ENCODE peak calls at places on chromosome 19, in five cellular contexts. S, V, I, Z and G are unnamed samples.

GRCh38 chr19:47240996-47241918 is 10.3 kb upstream of the BBC3 start:
- DNase-seq in S (peak), V (no peak), I (peak), Z (no peak), G (peak)

GRCh38 chr19:52343548-52343947 is 7.5 kb downstream of the ZNF610 start:
- DNase-seq in S (peak), V (peak), I (peak), Z (no peak), G (peak)

GRCh38 chr19:33502991-33503790 is 18.4 kb downstream of the PEPD start:
- DNase-seq in S (no peak), V (peak), I (peak), Z (no peak), G (no peak)

GRCh38 chr19:48271531-48272151 is 1.8 kb downstream of the ZNF114 start:
- DNase-seq in S (no peak), V (no peak), I (peak), Z (no peak), G (no peak)

GRCh38 chr19:30656520-30657100 is 284.4 kb downstream of the ZNF536 start:
- DNase-seq in S (no peak), V (no peak), I (no peak), Z (no peak), G (no peak)

GRCh38 chr19:11281336-11282049 is 14.5 kb upstream of the TSPAN16 start:
- DNase-seq in S (no peak), V (no peak), I (no peak), Z (no peak), G (no peak)

GRCh38 chr19:49555600-49556411 is 24.6 kb downstream of the NOSIP start:
- DNase-seq in S (peak), V (peak), I (peak), Z (no peak), G (no peak)

GRCh38 chr19:41322451-41322850 is 12.5 kb downstream of the CCDC97 start:
- DNase-seq in S (no peak), V (no peak), I (no peak), Z (no peak), G (no peak)

GRCh38 chr19:40921005-40921897 is 39.2 kb upstream of the CYP2A7 start:
- DNase-seq in S (no peak), V (no peak), I (no peak), Z (no peak), G (no peak)

GRCh38 chr19:20664917-20665781 is 3.8 kb upstream of the ZNF626 start:
- DNase-seq in S (no peak), V (peak), I (peak), Z (no peak), G (no peak)

GRCh38 chr19:29952127-29952526 is 10.1 kb downstream of the URI1 start:
- DNase-seq in S (no peak), V (no peak), I (no peak), Z (no peak), G (no peak)

GRCh38 chr19:48635263-48635965 is 1.8 kb downstream of the DBP start:
- DNase-seq in S (peak), V (peak), I (peak), Z (no peak), G (peak)

GRCh38 chr19:531753-532571 is at the start of gene CDC34:
- DNase-seq in S (no peak), V (no peak), I (peak), Z (no peak), G (no peak)

GRCh38 chr19:38145627-38146026 is 78.4 kb downstream of the DPF1 start:
- DNase-seq in S (no peak), V (no peak), I (no peak), Z (no peak), G (no peak)

GRCh38 chr19:30333291-30334065 is 38.7 kb upstream of the ZNF536 start:
- DNase-seq in S (no peak), V (no peak), I (no peak), Z (no peak), G (no peak)

GRCh38 chr19:34838248-34838647 is 65.2 kb upstream of the ZNF599 start:
- DNase-seq in S (no peak), V (no peak), I (peak), Z (no peak), G (no peak)

GRCh38 chr19:30498707-30499106 is 126.5 kb downstream of the ZNF536 start:
- DNase-seq in S (no peak), V (no peak), I (peak), Z (no peak), G (no peak)

GRCh38 chr19:19566306-19566705 is 28.2 kb downstream of the CILP2 start:
- DNase-seq in S (no peak), V (no peak), I (no peak), Z (no peak), G (no peak)

GRCh38 chr19:49499030-49499670 is 2.9 kb downstream of the RPS11 start:
- DNase-seq in S (no peak), V (no peak), I (no peak), Z (no peak), G (no peak)

GRCh38 chr19:7699422-7700127 is 2.4 kb downstream of the FCER2 start:
- DNase-seq in S (no peak), V (no peak), I (no peak), Z (no peak), G (no peak)

GRCh38 chr19:39310558-39311311 is 9.9 kb downstream of the LRFN1 start:
- DNase-seq in S (no peak), V (no peak), I (peak), Z (no peak), G (no peak)

GRCh38 chr19:47729468-47729798 is 15.9 kb upstream of the NOP53 start:
- DNase-seq in S (no peak), V (peak), I (peak), Z (peak), G (no peak)

GRCh38 chr19:50046649-50047503 is 21.1 kb downstream of the ZNF473 start:
- DNase-seq in S (peak), V (no peak), I (no peak), Z (no peak), G (peak)

GRCh38 chr19:335072-335471 is 9.5 kb downstream of the MIER2 start:
- DNase-seq in S (no peak), V (no peak), I (no peak), Z (no peak), G (no peak)

GRCh38 chr19:35468637-35469036 is 20.6 kb downstream of the FFAR2 start:
- DNase-seq in S (peak), V (no peak), I (peak), Z (no peak), G (peak)

GRCh38 chr19:49157445-49158224 is at the start of gene TRPM4:
- DNase-seq in S (no peak), V (peak), I (peak), Z (no peak), G (no peak)

GRCh38 chr19:29014857-29015436 is 198.0 kb downstream of the UQCRFS1 start:
- DNase-seq in S (no peak), V (no peak), I (no peak), Z (no peak), G (no peak)

GRCh38 chr19:55032170-55032569 is 5.9 kb downstream of the GP6 start:
- DNase-seq in S (no peak), V (no peak), I (no peak), Z (no peak), G (no peak)

GRCh38 chr19:5472303-5472702 is 17.1 kb downstream of the ZNRF4 start:
- DNase-seq in S (no peak), V (no peak), I (no peak), Z (no peak), G (no peak)

GRCh38 chr19:23507441-23507840 is 112.2 kb upstream of the ZNF91 start:
- DNase-seq in S (no peak), V (no peak), I (no peak), Z (no peak), G (no peak)

GRCh38 chr19:29450306-29450705 is 75.5 kb upstream of the VSTM2B start:
- DNase-seq in S (no peak), V (no peak), I (no peak), Z (no peak), G (no peak)

GRCh38 chr19:28932446-28932845 is 280.5 kb downstream of the UQCRFS1 start:
- DNase-seq in S (no peak), V (no peak), I (no peak), Z (no peak), G (no peak)

GRCh38 chr19:21588202-21588601 is 82.8 kb downstream of the ZNF429 start:
- DNase-seq in S (no peak), V (no peak), I (no peak), Z (no peak), G (no peak)

GRCh38 chr19:55304279-55304978 is 20.6 kb downstream of the BRSK1 start:
- DNase-seq in S (no peak), V (no peak), I (peak), Z (no peak), G (no peak)

GRCh38 chr19:795691-796581 is 1.3 kb upstream of the PTBP1 start:
- DNase-seq in S (no peak), V (no peak), I (no peak), Z (no peak), G (no peak)

GRCh38 chr19:50710612-50711011 is 9.0 kb downstream of the SHANK1 start:
- DNase-seq in S (no peak), V (no peak), I (no peak), Z (no peak), G (no peak)

DNA sequence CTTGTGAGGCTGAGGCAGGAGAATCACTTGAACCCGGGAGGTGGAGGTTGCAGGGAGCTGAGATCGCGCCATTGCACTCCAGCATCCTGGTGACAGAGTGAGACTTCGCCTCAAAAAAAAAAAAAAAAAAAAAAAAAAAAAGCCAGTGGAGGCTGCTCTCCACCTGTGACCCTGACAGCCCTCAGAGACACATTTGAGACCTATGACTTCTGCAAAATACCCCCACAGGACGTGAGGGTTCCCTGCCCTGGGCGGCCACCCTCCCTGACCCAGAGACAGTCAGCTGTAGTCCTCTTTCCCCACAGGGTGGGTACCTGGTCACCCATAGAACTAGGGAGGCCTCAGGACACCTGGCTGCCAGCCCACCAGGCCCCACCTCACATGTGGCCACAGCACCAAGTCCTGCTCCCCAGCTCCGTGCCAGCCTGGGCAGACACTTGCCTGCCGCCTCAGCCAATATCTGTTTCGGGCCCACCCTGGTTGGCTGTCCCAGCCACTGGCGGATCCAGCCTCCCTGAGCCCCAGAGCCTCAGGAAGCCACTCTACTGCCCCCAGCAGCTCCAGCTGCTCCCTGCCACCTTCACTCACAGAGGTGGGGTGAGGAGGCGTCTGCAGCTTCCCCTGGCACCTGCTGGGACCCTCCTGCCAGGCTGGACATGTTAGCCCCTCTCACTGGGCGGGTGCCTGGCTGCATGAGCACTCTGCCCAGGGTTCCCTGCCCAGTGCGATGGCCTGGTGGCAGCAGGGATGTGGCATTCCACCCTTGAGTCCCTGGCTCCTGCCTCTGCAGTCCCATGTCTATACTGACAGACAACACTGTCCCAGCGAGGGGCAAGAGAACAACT is 7.0 kb downstream of the MKNK2 start:
- DNase-seq in S (no peak), V (no peak), I (peak), Z (no peak), G (no peak)
- TF ChIP-seq CTCF in S (no peak), V (no peak), I (no peak), Z (no peak), G (no peak)

DNA sequence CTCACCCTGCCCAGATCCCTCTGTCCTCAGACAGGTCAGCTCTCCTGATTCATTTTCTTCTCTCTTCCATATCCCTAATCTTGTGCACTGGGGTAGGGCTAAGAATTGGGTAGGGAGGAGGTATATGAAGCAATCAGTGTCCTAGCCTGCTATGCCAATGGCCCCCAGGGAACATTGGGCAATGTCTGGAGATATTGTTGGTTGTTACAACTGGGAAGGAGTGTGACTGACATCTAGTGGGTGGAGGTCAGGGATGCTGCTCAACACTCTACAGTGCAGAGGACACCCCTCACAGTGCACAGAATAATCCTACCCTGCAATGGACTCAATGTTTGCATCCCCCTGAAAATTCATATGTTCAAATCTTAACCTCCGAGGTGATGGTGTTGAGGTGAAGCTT is 57.5 kb downstream of the CPAMD8 start:
- DNase-seq in S (no peak), V (no peak), I (no peak), Z (no peak), G (no peak)
- TF ChIP-seq CTCF in S (no peak), V (no peak), I (no peak), Z (no peak), G (no peak)

DNA sequence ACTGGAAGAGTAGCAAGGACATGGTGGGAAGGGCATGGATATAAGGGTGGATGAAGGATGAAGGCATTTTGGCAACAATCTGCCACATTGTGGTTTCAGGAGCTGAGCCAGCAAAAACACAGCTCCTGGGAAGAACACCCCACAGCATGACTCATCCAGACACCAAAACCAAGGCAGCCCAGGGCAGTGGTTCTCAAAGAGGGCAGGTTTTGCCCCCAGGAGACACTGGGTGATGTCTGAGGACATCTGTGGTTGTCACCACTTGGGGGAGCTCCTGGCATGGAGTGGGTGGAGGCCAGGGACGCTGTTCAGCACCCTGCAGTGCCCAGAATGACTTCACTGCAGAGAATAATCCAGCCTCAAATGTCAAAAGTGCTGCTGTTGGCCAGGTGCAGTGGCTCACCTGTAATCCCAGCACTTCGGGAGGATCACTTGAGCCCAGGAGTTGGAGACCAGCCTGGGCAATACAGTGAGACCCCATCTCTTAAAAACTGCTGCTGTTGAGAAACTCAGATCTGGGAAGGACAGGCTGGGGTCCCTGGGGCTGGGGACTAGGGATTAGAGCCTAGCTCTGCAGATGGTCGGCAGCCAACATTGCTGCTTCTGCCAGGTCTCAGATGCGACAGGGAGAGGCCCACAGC is 16.1 kb downstream of the ZFR2 start:
- DNase-seq in S (peak), V (no peak), I (no peak), Z (peak), G (peak)
- TF ChIP-seq CTCF in S (peak), V (peak), I (no peak), Z (no peak), G (peak)

DNA sequence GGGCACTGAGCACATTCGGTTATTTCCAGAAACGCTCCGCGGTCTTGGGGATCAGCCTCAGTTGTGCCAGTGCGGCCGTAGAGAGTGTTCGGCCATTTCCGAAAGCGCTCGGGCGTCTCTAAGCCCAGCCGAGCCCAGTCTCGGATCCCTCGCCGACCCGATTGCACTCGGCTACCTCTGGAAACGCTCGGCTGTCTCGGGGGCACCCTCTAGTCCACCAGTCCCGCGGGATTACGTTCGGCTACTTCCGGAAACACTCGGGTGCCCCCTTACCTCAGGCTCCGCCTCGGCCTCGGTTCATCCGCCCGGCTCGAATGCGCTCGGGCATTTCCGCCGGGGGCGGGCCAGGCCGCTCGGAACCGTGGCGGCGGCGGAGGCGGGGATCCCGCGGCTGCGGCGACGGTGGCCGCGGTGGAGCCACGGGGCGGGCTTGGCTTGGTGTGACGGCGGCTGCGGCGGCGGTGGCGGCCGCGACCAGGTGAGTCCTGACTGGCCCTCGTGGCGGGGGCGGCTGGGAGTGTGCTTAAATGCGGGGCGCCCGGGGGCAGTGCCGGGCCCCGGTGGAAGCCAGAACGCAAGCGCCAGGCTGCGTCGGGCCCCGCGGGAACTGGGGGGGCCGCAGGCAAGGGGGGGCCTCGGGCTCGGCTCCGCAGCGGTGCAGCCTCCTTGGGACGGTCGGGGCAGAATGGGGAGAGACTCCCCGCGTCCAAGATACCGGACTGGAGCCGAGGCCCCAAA is at the start of gene PIK3R2:
- DNase-seq in S (peak), V (peak), I (peak), Z (peak), G (peak)
- TF ChIP-seq CTCF in S (no peak), V (no peak), I (no peak), Z (no peak), G (no peak)

GRCh38 chr19:14459703-14460102 is 15.5 kb downstream of the PTGER1 start:
- DNase-seq in S (no peak), V (no peak), I (no peak), Z (no peak), G (peak)
- TF ChIP-seq CTCF in S (no peak), V (no peak), I (no peak), Z (no peak), G (no peak)

DNA sequence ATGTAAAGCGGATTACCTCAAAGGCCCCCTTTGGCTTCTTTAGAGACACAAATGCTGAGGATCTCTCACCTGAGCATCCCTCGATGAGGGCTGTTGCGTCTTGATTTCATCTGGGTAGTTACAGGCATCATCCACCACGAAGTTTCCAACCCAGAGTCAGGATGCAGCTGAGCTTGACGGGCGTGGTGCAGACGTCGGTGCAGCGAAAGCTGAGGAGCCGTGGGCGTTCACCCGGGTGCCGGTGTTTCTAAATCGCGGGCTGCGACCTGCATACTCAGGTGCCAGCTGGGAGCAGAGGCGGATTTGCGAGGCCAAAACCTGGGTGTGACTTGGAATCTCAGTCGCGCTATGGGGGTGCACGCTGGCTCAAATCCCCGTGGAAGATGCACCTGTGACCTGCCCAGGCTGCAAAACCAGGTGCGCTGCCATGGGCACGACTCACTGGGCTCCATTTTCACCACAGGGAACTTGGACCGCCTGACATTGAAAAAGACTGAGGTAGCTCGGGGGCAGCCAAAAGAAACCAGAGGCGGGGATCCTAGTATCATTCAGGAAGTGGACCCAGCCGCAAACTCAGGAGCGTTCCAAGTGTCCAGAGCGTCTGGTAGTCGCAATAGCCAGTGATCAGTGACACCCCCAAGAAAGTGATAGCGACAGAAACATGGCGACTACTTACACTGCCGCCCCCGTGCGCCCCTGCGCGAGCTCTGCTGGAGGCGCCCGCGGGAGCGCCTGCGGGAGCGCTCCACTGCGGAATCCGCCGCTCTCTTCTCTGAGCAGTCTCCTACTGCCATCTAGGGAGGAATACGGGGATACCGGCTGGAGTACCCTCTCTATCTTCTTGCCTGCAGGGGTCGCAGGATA is 36.4 kb upstream of the IGFL4 start:
- DNase-seq in S (no peak), V (no peak), I (peak), Z (peak), G (no peak)
- TF ChIP-seq CTCF in S (no peak), V (peak), I (peak), Z (peak), G (no peak)

GRCh38 chr19:53517114-53517741 is 20.7 kb upstream of the ZNF331 start:
- DNase-seq in S (no peak), V (no peak), I (no peak), Z (no peak), G (no peak)
- TF ChIP-seq CTCF in S (no peak), V (no peak), I (no peak), Z (no peak), G (no peak)